ENCODE peak calls at places on chromosomes 16 and 17, in five cellular contexts. One of them, this sample, is unnamed.
A peak's percentile ranks its signal among the peaks of the same experiment; 100 is the strongest.

GRCh38 chr17:78381601-78382168 is 3.2 kb downstream of the PGS1 start:
- DNase-seq in RPMI7951: no peak
- DNase-seq in naive thymus-derived CD4-positive, alpha-beta T cell: peak; percentile 56
- DNase-seq in stomach: no peak
- DNase-seq in left colon: no peak
- DNase-seq in this sample: no peak

GRCh38 chr17:27848941-27849340 is 44.2 kb downstream of the LYRM9 start:
- DNase-seq in RPMI7951: no peak
- DNase-seq in naive thymus-derived CD4-positive, alpha-beta T cell: no peak
- DNase-seq in stomach: no peak
- DNase-seq in left colon: peak; percentile 59
- DNase-seq in this sample: no peak

GRCh38 chr17:17388657-17389496 is 85.7 kb downstream of the NT5M start:
- DNase-seq in RPMI7951: no peak
- DNase-seq in naive thymus-derived CD4-positive, alpha-beta T cell: no peak
- DNase-seq in stomach: no peak
- DNase-seq in left colon: no peak
- DNase-seq in this sample: peak; percentile 39

GRCh38 chr17:19935169-19935568 is 42.5 kb downstream of the AKAP10 start:
- DNase-seq in RPMI7951: no peak
- DNase-seq in naive thymus-derived CD4-positive, alpha-beta T cell: no peak
- DNase-seq in stomach: no peak
- DNase-seq in left colon: no peak
- DNase-seq in this sample: no peak

GRCh38 chr16:89370081-89370511 is 120.3 kb downstream of the ANKRD11 start:
- DNase-seq in RPMI7951: peak; percentile 38
- DNase-seq in naive thymus-derived CD4-positive, alpha-beta T cell: no peak
- DNase-seq in stomach: no peak
- DNase-seq in left colon: no peak
- DNase-seq in this sample: no peak

GRCh38 chr16:85574672-85575475 is 38.2 kb upstream of the GSE1 start:
- DNase-seq in RPMI7951: no peak
- DNase-seq in naive thymus-derived CD4-positive, alpha-beta T cell: no peak
- DNase-seq in stomach: peak; percentile 53
- DNase-seq in left colon: no peak
- DNase-seq in this sample: no peak

GRCh38 chr17:73657473-73658116 is 13.3 kb upstream of the SDK2 start:
- DNase-seq in RPMI7951: peak; percentile 39
- DNase-seq in naive thymus-derived CD4-positive, alpha-beta T cell: peak; percentile 26
- DNase-seq in stomach: peak; percentile 65
- DNase-seq in left colon: peak; percentile 81
- DNase-seq in this sample: no peak

GRCh38 chr17:2685696-2686095 is 25.9 kb downstream of the CLUH start:
- DNase-seq in RPMI7951: no peak
- DNase-seq in naive thymus-derived CD4-positive, alpha-beta T cell: no peak
- DNase-seq in stomach: no peak
- DNase-seq in left colon: no peak
- DNase-seq in this sample: no peak

GRCh38 chr17:13004336-13004735 is 13.5 kb downstream of the ELAC2 start:
- DNase-seq in RPMI7951: no peak
- DNase-seq in naive thymus-derived CD4-positive, alpha-beta T cell: no peak
- DNase-seq in stomach: no peak
- DNase-seq in left colon: no peak
- DNase-seq in this sample: no peak

GRCh38 chr16:74951676-74952075 is 33.2 kb downstream of the WDR59 start:
- DNase-seq in RPMI7951: no peak
- DNase-seq in naive thymus-derived CD4-positive, alpha-beta T cell: no peak
- DNase-seq in stomach: no peak
- DNase-seq in left colon: no peak
- DNase-seq in this sample: no peak

GRCh38 chr17:56096026-56096807 is 57.1 kb upstream of the ANKFN1 start:
- DNase-seq in RPMI7951: no peak
- DNase-seq in naive thymus-derived CD4-positive, alpha-beta T cell: no peak
- DNase-seq in stomach: no peak
- DNase-seq in left colon: no peak
- DNase-seq in this sample: no peak

GRCh38 chr17:80036715-80037477 is 454 bp downstream of the CCDC40 start:
- DNase-seq in RPMI7951: peak; percentile 37
- DNase-seq in naive thymus-derived CD4-positive, alpha-beta T cell: peak; percentile 48
- DNase-seq in stomach: no peak
- DNase-seq in left colon: no peak
- DNase-seq in this sample: peak; percentile 30

GRCh38 chr17:32102697-32103096 is 39.6 kb upstream of the RHOT1 start:
- DNase-seq in RPMI7951: no peak
- DNase-seq in naive thymus-derived CD4-positive, alpha-beta T cell: no peak
- DNase-seq in stomach: no peak
- DNase-seq in left colon: no peak
- DNase-seq in this sample: no peak

GRCh38 chr16:52498640-52499039 is 48.3 kb downstream of the TOX3 start:
- DNase-seq in RPMI7951: no peak
- DNase-seq in naive thymus-derived CD4-positive, alpha-beta T cell: no peak
- DNase-seq in stomach: no peak
- DNase-seq in left colon: peak; percentile 58
- DNase-seq in this sample: no peak

This sample was measured in psoas muscle.